ENCODE peak calls at places on chromosomes 13 and 19, in five cellular contexts. Y, R, D, F and V are unnamed samples.

GRCh38 chr19:28977826-28978225 is 235.1 kb downstream of the UQCRFS1 start:
- DNase-seq in Y (no peak), D (no peak), R (no peak), F (no peak), V (peak; percentile 35)

GRCh38 chr19:13396256-13397080 is 109.8 kb downstream of the CACNA1A start:
- DNase-seq in F (peak; percentile 61), R (peak; percentile 66), Y (peak; percentile 93), D (peak; percentile 67), V (peak; percentile 83)

GRCh38 chr19:34402074-34402600 is 2.1 kb upstream of the PDCD2L start:
- DNase-seq in D (no peak), F (no peak), R (no peak), Y (no peak), V (no peak)

GRCh38 chr19:51257471-51257870 is 6.6 kb downstream of the SIGLECL1 start:
- DNase-seq in F (no peak), Y (no peak), D (no peak), R (no peak), V (no peak)

GRCh38 chr19:42176649-42176989 is 40.9 kb downstream of the DEDD2 start:
- DNase-seq in R (peak; percentile 67), F (no peak), Y (no peak), D (no peak), V (peak; percentile 76)

GRCh38 chr13:32267836-32268439 is 47.2 kb downstream of the ZAR1L start:
- DNase-seq in Y (no peak), R (no peak), F (peak; percentile 39), D (no peak), V (peak; percentile 27)

GRCh38 chr13:74132152-74132767 is 1.9 kb downstream of the KLF12 start:
- DNase-seq in D (no peak), R (no peak), F (peak; percentile 19), Y (no peak), V (peak; percentile 3)

GRCh38 chr19:3670796-3671679 is 29.2 kb downstream of the PIP5K1C start:
- DNase-seq in F (peak; percentile 42), Y (peak; percentile 80), D (peak; percentile 95), R (no peak), V (no peak)

GRCh38 chr13:98144501-98145350 is 1.8 kb downstream of the FARP1 start:
- DNase-seq in R (peak; percentile 32), F (peak; percentile 49), D (no peak), Y (peak; percentile 49), V (peak; percentile 81)

GRCh38 chr13:99970761-99971575 is 599 bp downstream of the ZIC5 start:
- DNase-seq in R (peak; percentile 33), F (no peak), Y (no peak), D (no peak), V (peak; percentile 87)
- H3K4me3 ChIP-seq in R (peak overlapping the region; percentile 41), F (no peak overlapping the region), Y (no peak overlapping the region), D (peak overlapping the region; percentile 65), V (peak overlapping the region; percentile 96)

GRCh38 chr19:54162241-54162805 is 2.8 kb upstream of the LENG1 start:
- DNase-seq in D (peak; percentile 95), R (peak; percentile 93), F (peak; percentile 91), Y (peak; percentile 77), V (peak; percentile 83)
- H3K4me3 ChIP-seq in D (peak overlapping the region; percentile 31), R (peak overlapping the region; percentile 31), F (no peak overlapping the region), Y (peak overlapping the region; percentile 54), V (peak overlapping the region; percentile 22)

DNA sequence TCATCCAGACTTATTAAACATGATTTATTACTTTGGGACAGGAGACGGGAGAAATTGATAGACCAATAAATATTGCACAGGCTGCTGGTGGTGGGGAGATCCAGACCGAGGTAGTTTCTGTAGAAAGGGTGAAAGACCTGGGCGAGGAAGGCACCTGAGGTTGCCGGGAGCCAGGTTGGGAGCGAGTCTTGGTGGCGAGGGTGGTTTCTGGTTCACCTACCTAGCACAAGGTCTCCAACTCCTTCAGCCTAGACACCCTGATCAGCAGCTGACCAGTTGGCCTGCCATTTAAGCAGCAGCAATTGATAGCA is 7.0 kb downstream of the EMP3 start:
- DNase-seq in Y (no peak), D (no peak), F (no peak), R (no peak), V (no peak)
- H3K4me3 ChIP-seq in Y (no peak overlapping the region), D (no peak overlapping the region), F (no peak overlapping the region), R (peak overlapping the region; percentile 5), V (peak overlapping the region; percentile 49)

DNA sequence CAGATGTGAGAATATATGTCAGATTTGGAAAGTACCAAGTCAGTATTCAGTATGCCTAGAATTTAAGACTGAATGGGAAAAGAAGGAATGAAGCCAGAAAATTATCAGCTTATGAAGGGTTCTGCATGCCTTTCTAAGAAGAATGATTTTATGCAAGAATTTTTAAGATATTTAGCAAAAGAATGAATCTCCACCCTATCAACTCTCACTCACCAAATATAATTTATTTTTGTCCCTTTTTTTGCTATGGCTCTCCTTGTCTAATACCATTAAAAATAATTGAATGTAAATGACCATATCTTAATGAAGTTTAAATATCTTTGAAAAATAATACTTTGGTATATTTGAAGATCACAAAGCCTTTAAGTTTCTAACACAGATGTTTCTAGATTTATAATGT is 612.7 kb upstream of the GPC6 start:
- DNase-seq in F (no peak), R (no peak), D (no peak), Y (no peak), V (no peak)
- H3K4me3 ChIP-seq in F (no peak overlapping the region), R (no peak overlapping the region), D (no peak overlapping the region), Y (no peak overlapping the region), V (no peak overlapping the region)